ENCODE peak calls at places on chromosomes 5 and 9, in nine cellular contexts. J, Q, B, N, U, M, O, X and W are unnamed samples.

GRCh38 chr5:58116346-58116745 is 343.5 kb downstream of the PLK2 start:
- DNase-seq in X (no peak), M (no peak), B (no peak), N (no peak), J (no peak), Q (no peak), O (no peak), U (no peak), W (no peak)

GRCh38 chr9:82109626-82110025 is 121.1 kb downstream of the SPATA31D1 start:
- DNase-seq in B (no peak), M (no peak), U (no peak), N (no peak), X (no peak), O (no peak), Q (no peak), J (peak; percentile 93), W (no peak)

GRCh38 chr5:180645609-180646204 is 3.7 kb downstream of the FLT4 start:
- DNase-seq in B (no peak), J (no peak), U (no peak), Q (no peak), N (peak; percentile 38), O (no peak), X (no peak), M (no peak), W (no peak)

GRCh38 chr5:134932508-134932907 is 27.6 kb downstream of the PCBD2 start:
- DNase-seq in N (no peak), M (no peak), U (no peak), J (no peak), B (no peak), O (no peak), Q (no peak), X (no peak), W (no peak)

GRCh38 chr9:118091676-118092490 is 387.7 kb downstream of the TLR4 start:
- DNase-seq in O (no peak), X (no peak), Q (no peak), U (no peak), N (no peak), B (no peak), J (no peak), M (no peak), W (no peak)

GRCh38 chr5:158194561-158194961 is 335.6 kb upstream of the CLINT1 start:
- DNase-seq in Q (no peak), X (peak; percentile 37), B (no peak), N (no peak), U (no peak), M (no peak), O (no peak), J (no peak), W (no peak)

GRCh38 chr5:127602481-127602880 is 46.4 kb upstream of the CTXN3 start:
- DNase-seq in J (no peak), U (no peak), B (no peak), X (no peak), M (no peak), N (no peak), O (no peak), Q (no peak), W (no peak)

GRCh38 chr5:134127376-134127861 is 12.9 kb downstream of the TCF7 start:
- DNase-seq in B (no peak), M (peak; percentile 66), U (no peak), Q (peak; percentile 70), J (peak; percentile 36), X (peak; percentile 59), N (no peak), O (no peak), W (no peak)

GRCh38 chr9:116087246-116087645 is 66.3 kb upstream of the PAPPA start:
- DNase-seq in M (peak; percentile 86), B (peak; percentile 66), J (peak; percentile 66), O (peak; percentile 2), U (peak; percentile 8), N (no peak), X (peak; percentile 49), Q (peak; percentile 94), W (no peak)

GRCh38 chr5:76831108-76831447 is 12.2 kb downstream of the F2RL1 start:
- DNase-seq in N (no peak), B (no peak), M (peak; percentile 94), U (no peak), X (no peak), Q (peak; percentile 95), J (peak; percentile 75), O (no peak), W (peak; percentile 75)

GRCh38 chr5:37721447-37721871 is 118.4 kb downstream of the GDNF start:
- DNase-seq in J (peak; percentile 56), B (no peak), X (no peak), O (peak; percentile 12), N (no peak), M (peak; percentile 85), Q (peak; percentile 82), U (no peak), W (no peak)

GRCh38 chr5:53063176-53063575 is 46.4 kb downstream of the MOCS2 start:
- DNase-seq in O (no peak), J (no peak), B (no peak), Q (peak; percentile 49), U (no peak), X (no peak), N (no peak), M (peak; percentile 66), W (no peak)

GRCh38 chr5:130222638-130223037 is 318.4 kb downstream of the CHSY3 start:
- DNase-seq in O (no peak), B (no peak), Q (peak; percentile 53), X (no peak), J (peak; percentile 83), N (no peak), U (no peak), M (peak; percentile 51), W (no peak)

DNA sequence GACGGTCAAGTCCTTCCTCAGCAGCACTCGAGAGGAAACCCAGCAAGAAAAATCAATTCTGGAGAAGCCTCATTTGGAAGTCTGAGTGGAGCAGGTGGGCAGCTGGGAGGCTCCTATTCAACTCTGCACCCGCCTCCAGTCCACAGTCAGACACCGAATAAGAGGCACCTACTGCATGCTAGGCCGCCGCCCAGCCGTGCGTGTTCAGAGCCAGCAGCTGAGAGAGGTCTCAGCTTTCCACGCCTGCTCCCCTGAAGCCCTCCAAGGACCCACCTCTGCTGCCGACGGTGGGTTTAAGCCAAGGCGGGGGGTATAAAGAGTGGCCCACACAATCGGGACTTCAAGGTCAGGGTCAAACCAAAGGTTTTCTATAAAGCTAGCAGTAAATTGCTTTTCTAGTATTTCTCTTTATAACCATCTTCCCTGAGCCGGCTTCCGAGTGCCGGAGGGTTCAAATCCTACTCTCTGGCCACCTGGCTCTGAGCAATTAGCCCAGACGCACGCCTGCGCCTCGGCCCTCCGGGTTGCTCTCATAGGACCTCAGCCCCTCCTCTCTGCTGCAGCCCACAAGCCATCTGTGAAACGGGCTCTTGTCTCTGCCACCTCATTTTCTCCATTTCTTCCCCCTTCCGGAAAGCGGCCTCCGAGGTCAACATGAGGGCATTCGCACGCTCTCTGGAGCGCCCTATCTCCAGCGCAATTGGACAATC is 41.8 kb downstream of the VAV2 start:
- DNase-seq in X (peak; percentile 44), J (no peak), U (no peak), B (peak; percentile 51), N (no peak), O (no peak), Q (peak; percentile 60), M (peak; percentile 56), W (no peak)
- H3K4me3 ChIP-seq in X (peak overlapping the region; percentile 18), J (no peak overlapping the region), U (no peak overlapping the region), B (no peak overlapping the region), N (no peak overlapping the region), O (no peak overlapping the region), Q (no peak overlapping the region), M (peak overlapping the region; percentile 0), W (no peak overlapping the region)

DNA sequence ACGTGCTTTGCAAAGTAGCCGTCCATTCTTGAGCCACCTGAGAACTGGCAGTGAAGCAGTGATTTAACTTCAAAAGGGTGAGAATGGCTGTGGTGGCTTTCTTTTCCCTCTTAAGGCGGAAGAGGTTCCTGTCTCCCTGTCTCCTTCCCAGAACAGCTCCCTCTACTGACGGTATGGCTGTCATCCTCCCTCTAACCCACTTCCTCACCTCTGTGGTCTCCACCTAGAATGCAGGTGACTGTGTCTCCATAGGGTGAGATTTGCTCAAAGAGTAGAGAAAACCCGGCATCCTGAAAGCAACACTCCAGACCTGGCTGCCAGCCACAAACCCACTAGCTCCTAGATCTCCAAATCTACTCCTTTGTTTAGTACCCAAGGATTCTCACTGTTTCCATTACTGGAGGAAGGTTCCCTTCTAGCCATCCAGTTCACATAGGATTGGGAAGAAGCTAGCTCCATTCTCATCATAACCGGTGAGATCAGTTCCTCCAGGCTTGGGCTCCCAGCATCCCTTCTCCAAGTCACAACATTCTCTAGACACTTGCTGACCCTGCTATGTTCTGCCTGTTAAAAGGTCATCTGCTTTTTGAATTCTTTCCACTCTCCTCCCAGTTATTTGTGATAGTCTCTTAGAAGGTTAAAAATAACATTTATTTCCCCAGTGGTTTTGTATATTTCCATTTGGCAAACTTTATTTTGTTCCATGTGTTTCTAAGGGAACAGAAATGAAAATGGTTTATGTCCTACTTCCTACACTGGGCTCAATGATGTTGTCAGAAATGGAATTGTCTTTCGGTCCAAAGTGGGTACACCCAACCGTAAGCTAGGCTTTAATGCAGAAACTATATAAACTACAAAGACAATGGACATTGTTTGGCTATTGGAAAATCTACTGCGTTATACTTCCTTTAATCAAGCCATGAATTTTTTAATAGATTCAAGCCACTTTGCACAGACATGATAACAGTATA is 269.4 kb downstream of the CWC27 start:
- DNase-seq in J (no peak), M (peak; percentile 44), U (peak; percentile 24), N (no peak), B (no peak), X (peak; percentile 53), Q (no peak), O (peak; percentile 13), W (no peak)
- TF ChIP-seq CTCF in J (peak; percentile 23), M (peak; percentile 29), U (peak; percentile 23), N (peak; percentile 38), B (peak; percentile 28), X (peak; percentile 21), Q (peak; percentile 23), O (peak; percentile 19), W (peak; percentile 32)

GRCh38 chr9:21653091-21653490 is 149.3 kb upstream of the MTAP start:
- DNase-seq in N (no peak), U (no peak), X (no peak), O (no peak), J (no peak), Q (no peak), B (no peak), M (peak; percentile 30), W (no peak)

GRCh38 chr9:21660976-21661375 is 141.5 kb upstream of the MTAP start:
- DNase-seq in Q (no peak), U (no peak), N (no peak), O (no peak), X (no peak), J (no peak), B (no peak), M (no peak), W (no peak)

GRCh38 chr9:21653589-21653988 is 148.8 kb upstream of the MTAP start:
- DNase-seq in N (no peak), O (no peak), M (no peak), X (no peak), Q (no peak), J (no peak), U (no peak), B (no peak), W (no peak)

GRCh38 chr9:21657966-21658667 is 144.3 kb upstream of the MTAP start:
- DNase-seq in Q (peak; percentile 75), X (no peak), O (no peak), B (no peak), U (no peak), J (no peak), M (peak; percentile 62), N (no peak), W (no peak)

GRCh38 chr9:21656776-21657637 is 145.4 kb upstream of the MTAP start:
- DNase-seq in Q (peak; percentile 93), B (no peak), X (no peak), U (no peak), J (peak; percentile 71), O (no peak), M (peak; percentile 85), N (no peak), W (no peak)
- H3K4me3 ChIP-seq in Q (no peak overlapping the region), B (no peak overlapping the region), X (no peak overlapping the region), U (no peak overlapping the region), J (no peak overlapping the region), O (no peak overlapping the region), M (no peak overlapping the region), N (no peak overlapping the region), W (no peak overlapping the region)

GRCh38 chr9:37520641-37521040 is 34.9 kb downstream of the POLR1E start:
- DNase-seq in J (no peak), Q (no peak), O (no peak), M (no peak), U (no peak), B (no peak), N (no peak), X (no peak), W (no peak)
- TF ChIP-seq CTCF in J (no peak), Q (no peak), O (no peak), M (no peak), U (no peak), B (no peak), N (no peak), X (peak; percentile 10), W (no peak)